ENCODE peak calls at places on chromosomes 1 and 21, in ten cellular contexts. L, J, R, V, B, G, D, P, Q and N are unnamed samples.

GRCh38 chr21:32414579-32415358 is 2.3 kb downstream of the EVA1C start:
- DNase-seq in L (no peak), J (no peak), R (no peak), V (no peak), B (no peak), G (peak), D (peak), P (no peak), Q (no peak), N (no peak)

GRCh38 chr1:179025975-179026812 is 500 bp downstream of the FAM20B start:
- DNase-seq in L (peak), J (peak), R (peak), V (peak), B (peak), G (peak), D (peak), P (no peak), Q (peak), N (peak)

GRCh38 chr1:193417945-193418744 is 231.7 kb upstream of the B3GALT2 start:
- DNase-seq in L (no peak), J (no peak), R (peak), V (no peak), B (no peak), G (peak), D (peak), P (no peak), Q (no peak), N (no peak)

GRCh38 chr1:216830402-216830801 is 107.2 kb upstream of the ESRRG start:
- DNase-seq in L (peak), J (no peak), R (no peak), V (no peak), B (no peak), G (no peak), D (no peak), P (no peak), Q (no peak), N (no peak)

GRCh38 chr1:48055854-48056253 is 58.7 kb upstream of the TRABD2B start:
- DNase-seq in L (no peak), J (no peak), R (no peak), V (no peak), B (no peak), G (no peak), D (no peak), P (no peak), Q (no peak), N (no peak)

GRCh38 chr1:204228896-204229295 is 15.1 kb upstream of the GOLT1A start:
- DNase-seq in L (no peak), J (no peak), R (no peak), V (no peak), B (no peak), G (no peak), D (no peak), P (no peak), Q (no peak), N (no peak)

GRCh38 chr1:178389441-178389840 is 107.3 kb downstream of the CLEC20A start:
- DNase-seq in L (no peak), J (no peak), R (no peak), V (no peak), B (no peak), G (no peak), D (no peak), P (no peak), Q (no peak), N (no peak)

GRCh38 chr1:207300970-207301369 is 20.5 kb upstream of the CD55 start:
- DNase-seq in L (no peak), J (no peak), R (no peak), V (no peak), B (no peak), G (no peak), D (no peak), P (no peak), Q (no peak), N (no peak)

GRCh38 chr1:51930329-51930728 is 51.8 kb upstream of the NRDC start:
- DNase-seq in L (no peak), J (no peak), R (no peak), V (no peak), B (no peak), G (no peak), D (no peak), P (no peak), Q (no peak), N (no peak)

GRCh38 chr1:61605607-61606321 is 119.2 kb downstream of the TM2D1 start:
- DNase-seq in L (no peak), J (no peak), R (no peak), V (no peak), B (no peak), G (peak), D (peak), P (peak), Q (no peak), N (no peak)

GRCh38 chr1:229803601-229804217 is 177.7 kb downstream of the URB2 start:
- DNase-seq in L (no peak), J (no peak), R (no peak), V (no peak), B (no peak), G (no peak), D (no peak), P (peak), Q (no peak), N (no peak)

GRCh38 chr1:76035053-76035452 is 39.5 kb upstream of the ST6GALNAC3 start:
- DNase-seq in L (no peak), J (no peak), R (no peak), V (no peak), B (no peak), G (peak), D (no peak), P (no peak), Q (no peak), N (no peak)

GRCh38 chr1:221439734-221440436 is 302.0 kb downstream of the DUSP10 start:
- DNase-seq in L (no peak), J (no peak), R (peak), V (no peak), B (no peak), G (peak), D (peak), P (peak), Q (no peak), N (no peak)

GRCh38 chr1:43074244-43074643 is 97.8 kb downstream of the EBNA1BP2 start:
- DNase-seq in L (no peak), J (no peak), R (peak), V (no peak), B (no peak), G (no peak), D (peak), P (no peak), Q (no peak), N (no peak)

GRCh38 chr1:23168462-23169218 is at the start of gene LUZP1:
- DNase-seq in L (peak), J (peak), R (peak), V (peak), B (peak), G (peak), D (peak), P (no peak), Q (peak), N (peak)

GRCh38 chr1:180352021-180352420 is 122.0 kb downstream of the LHX4 start:
- DNase-seq in L (no peak), J (no peak), R (no peak), V (no peak), B (no peak), G (no peak), D (no peak), P (no peak), Q (no peak), N (no peak)

GRCh38 chr1:164891615-164892014 is 332.6 kb downstream of the PBX1 start:
- DNase-seq in L (no peak), J (no peak), R (no peak), V (no peak), B (no peak), G (no peak), D (no peak), P (no peak), Q (no peak), N (no peak)

GRCh38 chr1:3072178-3072947 is 3.4 kb downstream of the PRDM16 start:
- DNase-seq in L (no peak), J (no peak), R (no peak), V (no peak), B (no peak), G (no peak), D (no peak), P (no peak), Q (no peak), N (no peak)

GRCh38 chr1:35619237-35620121 is 21.8 kb downstream of the PSMB2 start:
- DNase-seq in L (no peak), J (no peak), R (no peak), V (no peak), B (no peak), G (no peak), D (no peak), P (no peak), Q (no peak), N (no peak)

GRCh38 chr1:194889310-194889709 is 1702.9 kb upstream of the B3GALT2 start:
- DNase-seq in L (no peak), J (no peak), R (peak), V (no peak), B (no peak), G (no peak), D (no peak), P (no peak), Q (no peak), N (no peak)

GRCh38 chr21:46546799-46547198 is 58.1 kb downstream of the S100B start:
- DNase-seq in L (no peak), J (no peak), R (no peak), V (peak), B (no peak), G (no peak), D (no peak), P (no peak), Q (no peak), N (no peak)

GRCh38 chr21:32336711-32337110 is 38.1 kb downstream of the MRAP start:
- DNase-seq in L (no peak), J (no peak), R (no peak), V (no peak), B (no peak), G (peak), D (peak), P (no peak), Q (no peak), N (no peak)

GRCh38 chr1:222529181-222529580 is 18.7 kb downstream of the HHIPL2 start:
- DNase-seq in L (no peak), J (no peak), R (no peak), V (no peak), B (no peak), G (no peak), D (no peak), P (no peak), Q (no peak), N (no peak)

GRCh38 chr1:45892068-45892785 is 88.8 kb downstream of the MAST2 start:
- DNase-seq in L (no peak), J (no peak), R (no peak), V (peak), B (no peak), G (peak), D (peak), P (peak), Q (no peak), N (no peak)

GRCh38 chr1:239619190-239619589 is 232.8 kb downstream of the CHRM3 start:
- DNase-seq in L (no peak), J (no peak), R (no peak), V (no peak), B (no peak), G (no peak), D (no peak), P (no peak), Q (no peak), N (no peak)

GRCh38 chr1:65149391-65149729 is 1.4 kb downstream of the AK4 start:
- DNase-seq in L (no peak), J (no peak), R (no peak), V (no peak), B (no peak), G (no peak), D (no peak), P (no peak), Q (no peak), N (no peak)

GRCh38 chr1:33088119-33088906 is 7.4 kb downstream of the AZIN2 start:
- DNase-seq in L (no peak), J (no peak), R (peak), V (no peak), B (no peak), G (no peak), D (no peak), P (no peak), Q (no peak), N (peak)

DNA sequence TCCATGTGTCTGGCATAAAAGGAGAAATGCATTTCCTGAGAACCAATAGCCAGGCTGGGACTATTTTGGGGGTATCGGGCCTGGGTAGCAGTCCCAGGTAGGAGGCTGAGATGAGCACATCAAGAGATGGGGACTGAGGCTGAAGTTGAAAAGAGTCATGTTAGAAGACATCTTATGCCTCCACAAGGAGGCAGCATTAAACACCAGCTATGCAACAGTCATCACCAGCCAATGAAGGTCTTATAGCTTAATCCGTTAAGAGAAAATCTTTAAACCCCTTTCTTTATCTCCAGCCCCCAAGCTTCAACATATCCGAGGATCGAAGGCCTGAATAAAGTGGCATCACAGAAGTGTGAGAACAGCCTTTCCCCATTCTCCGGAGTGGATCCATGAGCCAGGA is 640.7 kb upstream of the PTBP2 start:
- DNase-seq in L (no peak), J (no peak), R (peak), V (no peak), B (no peak), G (peak), D (no peak), P (no peak), Q (no peak), N (no peak)
- TF ChIP-seq CTCF in L (no peak), J (no peak), R (peak), V (no peak), B (no peak), G (peak), D (no peak), P (no peak), Q (no peak), N (no peak)

GRCh38 chr1:199422206-199422605 is 605.3 kb upstream of the NR5A2 start:
- DNase-seq in L (no peak), J (no peak), R (peak), V (no peak), B (no peak), G (peak), D (peak), P (no peak), Q (no peak), N (no peak)
- TF ChIP-seq CTCF in L (peak), J (no peak), R (no peak), V (no peak), B (no peak), G (peak), D (no peak), P (peak), Q (no peak), N (peak)

GRCh38 chr1:53725238-53725689 is 13.7 kb downstream of the GLIS1 start:
- DNase-seq in L (no peak), J (no peak), R (peak), V (no peak), B (no peak), G (no peak), D (no peak), P (no peak), Q (no peak), N (no peak)
- TF ChIP-seq CTCF in L (no peak), J (no peak), R (peak), V (no peak), B (no peak), G (no peak), D (no peak), P (no peak), Q (no peak), N (peak)

DNA sequence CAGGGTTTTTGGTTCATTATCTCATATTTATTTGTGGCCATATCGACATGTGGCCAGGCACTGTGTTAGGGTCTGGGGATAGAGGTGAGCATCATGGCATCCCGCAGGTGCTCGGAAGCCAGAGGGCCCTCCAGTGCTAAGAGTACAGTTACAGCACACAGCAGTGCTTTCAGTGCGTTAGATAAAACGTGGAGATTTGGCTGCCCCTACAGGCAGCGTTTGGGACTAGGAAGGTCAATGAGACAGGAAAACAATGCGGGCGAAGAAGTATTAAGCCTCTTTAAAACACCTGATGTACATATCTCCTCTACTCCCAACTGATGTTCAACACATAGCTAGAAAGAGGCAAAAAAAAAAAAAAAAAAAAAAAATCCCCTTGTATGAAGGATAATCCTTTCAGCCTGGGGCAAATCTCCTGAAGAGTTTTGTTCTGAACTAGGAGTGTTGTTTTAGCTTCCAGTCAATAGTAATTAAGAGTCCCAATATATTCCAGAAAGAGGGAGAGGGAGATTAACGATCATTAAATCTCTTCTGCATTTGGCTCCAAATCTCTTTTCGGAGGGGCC is 80.1 kb downstream of the CAPZB start:
- DNase-seq in L (no peak), J (no peak), R (no peak), V (no peak), B (no peak), G (no peak), D (no peak), P (no peak), Q (no peak), N (no peak)
- TF ChIP-seq CTCF in L (no peak), J (peak), R (no peak), V (no peak), B (no peak), G (peak), D (no peak), P (peak), Q (no peak), N (peak)

DNA sequence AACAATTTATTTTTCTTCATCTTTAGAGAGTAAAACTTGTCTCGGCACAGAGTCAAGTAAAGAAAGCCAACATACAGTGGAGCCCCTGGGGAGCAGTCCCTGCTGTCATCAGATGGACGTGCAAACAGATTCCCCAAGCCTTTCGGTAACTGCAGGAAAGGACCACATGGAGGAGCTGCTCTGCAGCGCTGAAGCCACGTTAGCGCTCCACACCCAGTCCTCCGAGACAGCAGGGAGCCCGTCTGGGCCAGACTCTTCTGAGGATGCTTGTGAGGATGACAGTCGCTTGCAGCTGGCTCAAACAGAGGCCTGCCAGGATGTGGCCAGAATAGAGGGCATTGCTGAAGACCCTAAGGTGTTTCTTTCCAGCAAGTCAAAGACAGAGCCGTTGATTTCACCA is 77.1 kb upstream of the SCCPDH start:
- DNase-seq in L (no peak), J (peak), R (peak), V (no peak), B (no peak), G (peak), D (no peak), P (no peak), Q (no peak), N (no peak)
- TF ChIP-seq CTCF in L (no peak), J (peak), R (no peak), V (no peak), B (no peak), G (peak), D (no peak), P (peak), Q (no peak), N (peak)

GRCh38 chr1:154694995-154695394 is 87.0 kb upstream of the ADAR start:
- DNase-seq in L (no peak), J (no peak), R (no peak), V (no peak), B (no peak), G (no peak), D (no peak), P (no peak), Q (no peak), N (no peak)

GRCh38 chr1:154697710-154698109 is 89.7 kb upstream of the ADAR start:
- DNase-seq in L (no peak), J (no peak), R (no peak), V (no peak), B (no peak), G (peak), D (peak), P (no peak), Q (no peak), N (no peak)

GRCh38 chr1:154698320-154699096 is 90.5 kb upstream of the ADAR start:
- DNase-seq in L (no peak), J (no peak), R (no peak), V (no peak), B (no peak), G (no peak), D (no peak), P (no peak), Q (no peak), N (no peak)

GRCh38 chr1:154696460-154696859 is 88.5 kb upstream of the ADAR start:
- DNase-seq in L (no peak), J (no peak), R (no peak), V (no peak), B (no peak), G (no peak), D (no peak), P (no peak), Q (no peak), N (no peak)

GRCh38 chr1:154696001-154696400 is 88.0 kb upstream of the ADAR start:
- DNase-seq in L (no peak), J (no peak), R (no peak), V (no peak), B (no peak), G (peak), D (no peak), P (no peak), Q (no peak), N (no peak)
- TF ChIP-seq CTCF in L (no peak), J (no peak), R (peak), V (no peak), B (no peak), G (peak), D (no peak), P (peak), Q (no peak), N (peak)

GRCh38 chr1:27124405-27124804 is 30.5 kb downstream of the SLC9A1 start:
- DNase-seq in L (no peak), J (no peak), R (no peak), V (no peak), B (no peak), G (no peak), D (no peak), P (no peak), Q (no peak), N (no peak)

GRCh38 chr1:27130798-27131197 is 24.1 kb downstream of the SLC9A1 start:
- DNase-seq in L (no peak), J (no peak), R (no peak), V (no peak), B (no peak), G (no peak), D (no peak), P (no peak), Q (no peak), N (no peak)

GRCh38 chr1:27129225-27129624 is 25.7 kb downstream of the SLC9A1 start:
- DNase-seq in L (no peak), J (no peak), R (no peak), V (no peak), B (no peak), G (no peak), D (no peak), P (no peak), Q (no peak), N (no peak)

GRCh38 chr1:27122652-27123051 is 32.3 kb downstream of the SLC9A1 start:
- DNase-seq in L (peak), J (peak), R (peak), V (peak), B (no peak), G (peak), D (peak), P (peak), Q (no peak), N (no peak)

GRCh38 chr1:27127419-27127818 is 27.5 kb downstream of the SLC9A1 start:
- DNase-seq in L (no peak), J (no peak), R (no peak), V (no peak), B (no peak), G (no peak), D (no peak), P (no peak), Q (no peak), N (no peak)
- TF ChIP-seq CTCF in L (no peak), J (no peak), R (no peak), V (no peak), B (no peak), G (peak), D (no peak), P (peak), Q (no peak), N (peak)

GRCh38 chr1:18348354-18348753 is 132.4 kb upstream of the KLHDC7A start:
- DNase-seq in L (no peak), J (no peak), R (no peak), V (no peak), B (no peak), G (no peak), D (no peak), P (no peak), Q (no peak), N (no peak)
- TF ChIP-seq CTCF in L (no peak), J (no peak), R (no peak), V (no peak), B (no peak), G (no peak), D (no peak), P (no peak), Q (no peak), N (no peak)